ENCODE peak calls at places on chromosomes 3 and 15, in eight cellular contexts. One of them, this sample, is unnamed.

GRCh38 chr3:54988302-54989022 is 60.6 kb upstream of the LRTM1 start:
- DNase-seq in astrocyte: peak
- DNase-seq in body of pancreas: no peak
- DNase-seq in CD8-positive, alpha-beta T cell: no peak
- DNase-seq in neural progenitor cell: no peak
- DNase-seq in fibroblast of the aortic adventitia: peak
- DNase-seq in CD4-positive, alpha-beta T cell: no peak
- DNase-seq in uterus: peak
- DNase-seq in this sample: peak

GRCh38 chr15:30984118-30984517 is 7.3 kb downstream of the MTMR10 start:
- DNase-seq in astrocyte: no peak
- DNase-seq in body of pancreas: no peak
- DNase-seq in CD8-positive, alpha-beta T cell: no peak
- DNase-seq in neural progenitor cell: no peak
- DNase-seq in fibroblast of the aortic adventitia: peak
- DNase-seq in CD4-positive, alpha-beta T cell: no peak
- DNase-seq in uterus: no peak
- DNase-seq in this sample: no peak

GRCh38 chr3:134057006-134057832 is 27.5 kb upstream of the SLCO2A1 start:
- DNase-seq in astrocyte: no peak
- DNase-seq in body of pancreas: no peak
- DNase-seq in CD8-positive, alpha-beta T cell: no peak
- DNase-seq in neural progenitor cell: no peak
- DNase-seq in fibroblast of the aortic adventitia: peak
- DNase-seq in CD4-positive, alpha-beta T cell: no peak
- DNase-seq in uterus: no peak
- DNase-seq in this sample: no peak

GRCh38 chr15:51846463-51847230 is 17.2 kb downstream of the TMOD3 start:
- DNase-seq in astrocyte: peak
- DNase-seq in body of pancreas: no peak
- DNase-seq in CD8-positive, alpha-beta T cell: no peak
- DNase-seq in neural progenitor cell: no peak
- DNase-seq in fibroblast of the aortic adventitia: peak
- DNase-seq in CD4-positive, alpha-beta T cell: no peak
- DNase-seq in uterus: no peak
- DNase-seq in this sample: peak

GRCh38 chr15:25056484-25057429 is 102.0 kb downstream of the SNRPN start:
- DNase-seq in astrocyte: no peak
- DNase-seq in body of pancreas: no peak
- DNase-seq in CD8-positive, alpha-beta T cell: no peak
- DNase-seq in neural progenitor cell: no peak
- DNase-seq in fibroblast of the aortic adventitia: no peak
- DNase-seq in CD4-positive, alpha-beta T cell: no peak
- DNase-seq in uterus: peak
- DNase-seq in this sample: no peak

GRCh38 chr3:171428321-171428787 is 31.9 kb downstream of the TNIK start:
- DNase-seq in astrocyte: no peak
- DNase-seq in body of pancreas: no peak
- DNase-seq in CD8-positive, alpha-beta T cell: no peak
- DNase-seq in neural progenitor cell: peak
- DNase-seq in fibroblast of the aortic adventitia: no peak
- DNase-seq in CD4-positive, alpha-beta T cell: no peak
- DNase-seq in uterus: no peak
- DNase-seq in this sample: no peak

GRCh38 chr15:67835349-67836133 is 4.3 kb downstream of the RNU6-1 start:
- DNase-seq in astrocyte: no peak
- DNase-seq in body of pancreas: no peak
- DNase-seq in CD8-positive, alpha-beta T cell: no peak
- DNase-seq in neural progenitor cell: peak
- DNase-seq in fibroblast of the aortic adventitia: no peak
- DNase-seq in CD4-positive, alpha-beta T cell: no peak
- DNase-seq in uterus: no peak
- DNase-seq in this sample: no peak

GRCh38 chr3:56975562-56975961 is 84.9 kb upstream of the SPATA12 start:
- DNase-seq in astrocyte: no peak
- DNase-seq in body of pancreas: no peak
- DNase-seq in CD8-positive, alpha-beta T cell: no peak
- DNase-seq in neural progenitor cell: no peak
- DNase-seq in fibroblast of the aortic adventitia: peak
- DNase-seq in CD4-positive, alpha-beta T cell: no peak
- DNase-seq in uterus: no peak
- DNase-seq in this sample: no peak

GRCh38 chr3:11335056-11335608 is 62.9 kb downstream of the ATG7 start:
- DNase-seq in astrocyte: peak
- DNase-seq in body of pancreas: no peak
- DNase-seq in CD8-positive, alpha-beta T cell: no peak
- DNase-seq in neural progenitor cell: peak
- DNase-seq in fibroblast of the aortic adventitia: peak
- DNase-seq in CD4-positive, alpha-beta T cell: no peak
- DNase-seq in uterus: no peak
- DNase-seq in this sample: peak

GRCh38 chr15:90367578-90367977 is 15.5 kb downstream of the ZNF774 start:
- DNase-seq in astrocyte: peak
- DNase-seq in body of pancreas: no peak
- DNase-seq in CD8-positive, alpha-beta T cell: no peak
- DNase-seq in neural progenitor cell: no peak
- DNase-seq in fibroblast of the aortic adventitia: peak
- DNase-seq in CD4-positive, alpha-beta T cell: no peak
- DNase-seq in uterus: no peak
- DNase-seq in this sample: peak

GRCh38 chr3:144112036-144112435 is 140.4 kb downstream of the DIPK2A start:
- DNase-seq in astrocyte: peak
- DNase-seq in body of pancreas: no peak
- DNase-seq in CD8-positive, alpha-beta T cell: no peak
- DNase-seq in neural progenitor cell: no peak
- DNase-seq in fibroblast of the aortic adventitia: no peak
- DNase-seq in CD4-positive, alpha-beta T cell: no peak
- DNase-seq in uterus: no peak
- DNase-seq in this sample: no peak

GRCh38 chr3:23402728-23403505 is 199.8 kb downstream of the UBE2E2 start:
- DNase-seq in astrocyte: no peak
- DNase-seq in body of pancreas: no peak
- DNase-seq in CD8-positive, alpha-beta T cell: no peak
- DNase-seq in neural progenitor cell: no peak
- DNase-seq in fibroblast of the aortic adventitia: no peak
- DNase-seq in CD4-positive, alpha-beta T cell: no peak
- DNase-seq in uterus: no peak
- DNase-seq in this sample: no peak

GRCh38 chr3:58332575-58333179 is at the start of gene PXK:
- DNase-seq in astrocyte: peak
- DNase-seq in body of pancreas: peak
- DNase-seq in CD8-positive, alpha-beta T cell: peak
- DNase-seq in neural progenitor cell: peak
- DNase-seq in fibroblast of the aortic adventitia: peak
- DNase-seq in CD4-positive, alpha-beta T cell: peak
- DNase-seq in uterus: peak
- DNase-seq in this sample: peak
- TF ChIP-seq CTCF in astrocyte: no peak
- TF ChIP-seq CTCF in body of pancreas: no peak
- TF ChIP-seq CTCF in CD8-positive, alpha-beta T cell: no peak
- TF ChIP-seq CTCF in neural progenitor cell: no peak
- TF ChIP-seq CTCF in fibroblast of the aortic adventitia: no peak
- TF ChIP-seq CTCF in CD4-positive, alpha-beta T cell: no peak
- TF ChIP-seq CTCF in uterus: peak
- TF ChIP-seq CTCF in this sample: peak

DNA sequence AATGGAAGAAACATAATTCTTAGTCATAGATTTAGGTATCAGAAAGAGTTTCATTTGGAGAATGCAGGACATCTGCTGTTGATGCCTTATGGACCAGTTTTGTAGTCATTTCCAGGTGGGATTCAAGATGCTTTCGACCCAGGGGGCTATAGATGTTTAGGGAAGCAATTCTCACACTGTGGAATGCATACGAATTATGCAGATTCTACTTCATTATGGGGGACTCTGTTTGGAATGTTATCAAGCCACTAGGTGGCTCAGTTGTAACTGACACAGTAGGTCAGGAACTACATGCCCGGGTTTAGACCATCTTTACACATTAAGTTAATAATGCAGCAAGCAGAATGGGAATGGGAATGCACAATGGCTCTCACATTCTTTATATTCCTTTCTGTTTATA is 1359.8 kb downstream of the ZPLD1 start:
- DNase-seq in astrocyte: no peak
- DNase-seq in body of pancreas: no peak
- DNase-seq in CD8-positive, alpha-beta T cell: no peak
- DNase-seq in neural progenitor cell: peak
- DNase-seq in fibroblast of the aortic adventitia: no peak
- DNase-seq in CD4-positive, alpha-beta T cell: no peak
- DNase-seq in uterus: no peak
- DNase-seq in this sample: no peak
- TF ChIP-seq CTCF in astrocyte: no peak
- TF ChIP-seq CTCF in body of pancreas: peak
- TF ChIP-seq CTCF in CD8-positive, alpha-beta T cell: no peak
- TF ChIP-seq CTCF in neural progenitor cell: peak
- TF ChIP-seq CTCF in fibroblast of the aortic adventitia: no peak
- TF ChIP-seq CTCF in CD4-positive, alpha-beta T cell: no peak
- TF ChIP-seq CTCF in uterus: no peak
- TF ChIP-seq CTCF in this sample: no peak

DNA sequence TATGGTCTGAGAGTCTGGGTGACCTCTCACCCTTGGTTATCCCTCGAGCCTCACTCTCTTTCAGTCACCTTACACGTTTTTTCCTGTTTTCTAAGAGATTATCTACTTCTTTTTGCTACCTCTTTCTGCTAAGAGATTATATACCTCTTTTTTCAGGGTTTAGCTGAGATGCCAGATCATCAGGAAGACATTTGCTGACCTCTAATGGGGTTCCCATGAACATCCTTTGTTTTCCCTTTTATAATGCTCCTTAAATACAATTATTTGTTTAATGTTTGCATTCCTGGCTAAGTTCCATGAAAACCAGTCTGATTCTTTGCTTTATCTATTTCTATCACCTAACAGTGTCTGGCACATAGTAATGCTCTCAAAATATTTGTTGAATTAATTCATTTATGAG is 39.6 kb downstream of the LEKR1 start:
- DNase-seq in astrocyte: no peak
- DNase-seq in body of pancreas: no peak
- DNase-seq in CD8-positive, alpha-beta T cell: no peak
- DNase-seq in neural progenitor cell: no peak
- DNase-seq in fibroblast of the aortic adventitia: peak
- DNase-seq in CD4-positive, alpha-beta T cell: no peak
- DNase-seq in uterus: no peak
- DNase-seq in this sample: peak
- TF ChIP-seq CTCF in astrocyte: no peak
- TF ChIP-seq CTCF in body of pancreas: no peak
- TF ChIP-seq CTCF in CD8-positive, alpha-beta T cell: no peak
- TF ChIP-seq CTCF in neural progenitor cell: no peak
- TF ChIP-seq CTCF in fibroblast of the aortic adventitia: peak
- TF ChIP-seq CTCF in CD4-positive, alpha-beta T cell: no peak
- TF ChIP-seq CTCF in uterus: no peak
- TF ChIP-seq CTCF in this sample: peak

DNA sequence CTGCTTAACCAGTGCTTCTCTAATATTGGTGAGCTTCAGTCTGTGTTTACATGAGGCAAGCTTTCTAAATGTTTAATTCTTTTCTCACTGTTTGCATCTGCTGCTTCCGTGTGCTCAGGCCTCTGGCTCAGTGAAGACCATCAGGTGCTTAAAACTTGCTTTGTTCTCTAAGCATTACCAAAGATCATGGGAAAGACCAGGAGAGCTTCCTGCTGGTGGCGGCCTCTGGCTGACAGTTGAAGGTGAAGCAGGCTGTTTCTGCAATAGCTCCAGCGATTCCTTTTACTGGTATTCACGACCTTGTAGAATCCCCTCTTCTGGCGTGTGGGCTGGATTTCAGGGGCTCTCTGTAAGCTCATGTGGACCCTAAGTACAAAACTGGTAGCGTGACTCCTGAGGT is 45.1 kb downstream of the EDEM1 start:
- DNase-seq in astrocyte: no peak
- DNase-seq in body of pancreas: no peak
- DNase-seq in CD8-positive, alpha-beta T cell: no peak
- DNase-seq in neural progenitor cell: peak
- DNase-seq in fibroblast of the aortic adventitia: no peak
- DNase-seq in CD4-positive, alpha-beta T cell: no peak
- DNase-seq in uterus: no peak
- DNase-seq in this sample: no peak
- TF ChIP-seq CTCF in astrocyte: no peak
- TF ChIP-seq CTCF in body of pancreas: no peak
- TF ChIP-seq CTCF in CD8-positive, alpha-beta T cell: no peak
- TF ChIP-seq CTCF in neural progenitor cell: peak
- TF ChIP-seq CTCF in fibroblast of the aortic adventitia: no peak
- TF ChIP-seq CTCF in CD4-positive, alpha-beta T cell: no peak
- TF ChIP-seq CTCF in uterus: no peak
- TF ChIP-seq CTCF in this sample: peak

GRCh38 chr3:159322322-159322939 is 520.6 kb downstream of the MFSD1 start:
- DNase-seq in astrocyte: no peak
- DNase-seq in body of pancreas: peak
- DNase-seq in CD8-positive, alpha-beta T cell: no peak
- DNase-seq in neural progenitor cell: peak
- DNase-seq in fibroblast of the aortic adventitia: peak
- DNase-seq in CD4-positive, alpha-beta T cell: no peak
- DNase-seq in uterus: no peak
- DNase-seq in this sample: no peak
- TF ChIP-seq CTCF in astrocyte: peak
- TF ChIP-seq CTCF in body of pancreas: peak
- TF ChIP-seq CTCF in CD8-positive, alpha-beta T cell: no peak
- TF ChIP-seq CTCF in neural progenitor cell: peak
- TF ChIP-seq CTCF in fibroblast of the aortic adventitia: peak
- TF ChIP-seq CTCF in CD4-positive, alpha-beta T cell: no peak
- TF ChIP-seq CTCF in uterus: peak
- TF ChIP-seq CTCF in this sample: peak

This sample was measured in HFFc6.